ENCODE peak calls at places on chromosome 15, in five cellular contexts. Y is HFF-Myc; L is stimulated activated CD4-positive, alpha-beta T cell treated with anti-CD3 and anti-CD28 coated beads, Interleukin-15, amount 100 ng/mL, for 1 hour; S is NCI-H1105 treated with DMSO at 0.1 percent for 48 hours; T is iPS-NIHi11. I is an unnamed sample.

GRCh38 chr15:69574506-69574905 is 121.9 kb downstream of the RPLP1 start:
- DNase-seq in Y (no peak), L (no peak), S (no peak), T (no peak), I (no peak)

GRCh38 chr15:74839526-74840395 is 3.2 kb downstream of the ULK3 start:
- DNase-seq in Y (no peak), L (no peak), S (no peak), T (no peak), I (no peak)

GRCh38 chr15:59687831-59688230 is 1.3 kb downstream of the BNIP2 start:
- DNase-seq in Y (peak), L (no peak), S (no peak), T (no peak), I (peak)

GRCh38 chr15:78193731-78194567 is 40.4 kb downstream of the ACSBG1 start:
- DNase-seq in Y (no peak), L (no peak), S (no peak), T (no peak), I (no peak)

GRCh38 chr15:38373016-38373415 is 80.9 kb upstream of the FAM98B start:
- DNase-seq in Y (no peak), L (no peak), S (no peak), T (no peak), I (no peak)

GRCh38 chr15:37981781-37982180 is 47.3 kb downstream of the TMCO5A start:
- DNase-seq in Y (peak), L (no peak), S (no peak), T (no peak), I (peak)

GRCh38 chr15:78726870-78727551 is 84.3 kb downstream of the ADAMTS7 start:
- DNase-seq in Y (no peak), L (no peak), S (no peak), T (peak), I (peak)

GRCh38 chr15:84929795-84930371 is 45.4 kb downstream of the SLC28A1 start:
- DNase-seq in Y (no peak), L (no peak), S (no peak), T (no peak), I (peak)